ENCODE peak calls at places on chromosome 17, in nine cellular contexts. C, J, Z, N, U, O, Q, E and W are unnamed samples.

GRCh38 chr17:65401581-65401980 is 159.9 kb downstream of the AXIN2 start:
- DNase-seq in E (no peak), J (no peak), N (no peak), C (no peak), Z (no peak), O (no peak), U (no peak), Q (peak), W (no peak)

GRCh38 chr17:7348478-7349242 is 3.3 kb upstream of the KCTD11 start:
- DNase-seq in J (no peak), N (no peak), E (no peak), O (no peak), C (no peak), Z (no peak), Q (no peak), U (no peak), W (no peak)

GRCh38 chr17:20315821-20316220 is 151.5 kb downstream of the LGALS9B start:
- DNase-seq in E (no peak), N (no peak), Q (no peak), C (no peak), O (no peak), Z (no peak), U (no peak), J (no peak), W (no peak)

GRCh38 chr17:12667299-12667958 is 1.7 kb downstream of the MYOCD start:
- DNase-seq in J (peak), C (no peak), Z (peak), E (peak), O (no peak), Q (peak), N (no peak), U (no peak), W (peak)

GRCh38 chr17:18377437-18378204 is at the start of gene EVPLL:
- DNase-seq in J (no peak), E (no peak), Q (peak), O (no peak), Z (no peak), U (no peak), C (no peak), N (no peak), W (no peak)

GRCh38 chr17:56770427-56770826 is 63.3 kb downstream of the C17orf67 start:
- DNase-seq in N (no peak), E (no peak), Z (no peak), Q (no peak), O (no peak), J (no peak), C (no peak), U (no peak), W (no peak)

GRCh38 chr17:29619251-29619650 is 3.5 kb downstream of the CORO6 start:
- DNase-seq in U (no peak), E (peak), N (no peak), Z (no peak), O (peak), J (peak), C (no peak), Q (peak), W (no peak)

GRCh38 chr17:42408076-42408475 is 15.0 kb downstream of the CAVIN1 start:
- DNase-seq in U (no peak), O (no peak), J (no peak), C (peak), Z (no peak), Q (no peak), E (no peak), N (no peak), W (no peak)

GRCh38 chr17:4449736-4450135 is 16.0 kb downstream of the SPNS3 start:
- DNase-seq in N (no peak), U (no peak), Q (peak), E (no peak), Z (peak), C (no peak), J (no peak), O (no peak), W (no peak)

GRCh38 chr17:66925811-66926500 is 38.6 kb upstream of the CACNG4 start:
- DNase-seq in Z (no peak), C (no peak), Q (no peak), N (no peak), O (no peak), J (peak), E (no peak), U (no peak), W (no peak)

GRCh38 chr17:43616865-43617264 is 44.9 kb downstream of the MEOX1 start:
- DNase-seq in O (no peak), N (no peak), U (no peak), Q (no peak), C (no peak), Z (no peak), E (no peak), J (no peak), W (no peak)

GRCh38 chr17:47238321-47239010 is 15.2 kb upstream of the ITGB3 start:
- DNase-seq in O (no peak), E (no peak), N (no peak), Z (no peak), U (no peak), C (no peak), J (no peak), Q (no peak), W (no peak)

GRCh38 chr17:51341457-51341856 is 81.1 kb downstream of the UTP18 start:
- DNase-seq in E (no peak), Q (no peak), Z (no peak), N (no peak), J (no peak), C (no peak), U (no peak), O (no peak), W (no peak)

GRCh38 chr17:1647802-1648581 is 1.7 kb downstream of the RILP start:
- DNase-seq in J (no peak), E (no peak), Q (no peak), Z (no peak), O (peak), C (no peak), N (no peak), U (no peak), W (no peak)

GRCh38 chr17:73316919-73317505 is 5.2 kb upstream of the CDC42EP4 start:
- DNase-seq in E (peak), N (no peak), J (no peak), U (no peak), O (peak), Q (no peak), C (no peak), Z (no peak), W (no peak)

GRCh38 chr17:1714488-1714979 is 4.4 kb upstream of the TLCD2 start:
- DNase-seq in Q (peak), C (peak), N (peak), Z (peak), E (no peak), J (peak), U (no peak), O (peak), W (peak)

GRCh38 chr17:8892338-8892690 is 24.8 kb upstream of the PIK3R6 start:
- DNase-seq in O (no peak), E (no peak), C (no peak), U (no peak), N (no peak), Q (peak), J (no peak), Z (no peak), W (no peak)

GRCh38 chr17:29574732-29575510 is 6.4 kb downstream of the TP53I13 start:
- DNase-seq in N (no peak), C (no peak), U (no peak), Q (no peak), O (no peak), J (no peak), Z (no peak), E (no peak), W (no peak)

GRCh38 chr17:13405807-13406206 is 195.9 kb downstream of the HS3ST3A1 start:
- DNase-seq in E (no peak), Q (no peak), N (no peak), Z (no peak), U (no peak), C (no peak), J (no peak), O (no peak), W (no peak)

GRCh38 chr17:3903051-3903825 is 10.4 kb upstream of the CAMKK1 start:
- DNase-seq in Z (no peak), C (no peak), E (no peak), O (no peak), J (no peak), Q (no peak), N (no peak), U (no peak), W (no peak)

GRCh38 chr17:78597923-78598545 is 20.8 kb upstream of the DNAH17 start:
- DNase-seq in J (no peak), U (no peak), O (no peak), N (no peak), E (no peak), Z (no peak), Q (peak), C (no peak), W (no peak)

GRCh38 chr17:4679652-4680051 is 24.3 kb downstream of the PELP1 start:
- DNase-seq in U (no peak), C (no peak), E (peak), Z (peak), Q (peak), J (no peak), O (no peak), N (no peak), W (peak)

GRCh38 chr17:47239663-47240374 is 13.8 kb upstream of the ITGB3 start:
- DNase-seq in Z (peak), N (peak), U (no peak), O (no peak), E (peak), J (no peak), C (peak), Q (peak), W (peak)

GRCh38 chr17:6388416-6388815 is 46.5 kb downstream of the AIPL1 start:
- DNase-seq in O (no peak), N (peak), Z (no peak), U (no peak), Q (no peak), J (no peak), C (no peak), E (no peak), W (no peak)

GRCh38 chr17:35099929-35100328 is 19.7 kb downstream of the RAD51D start:
- DNase-seq in N (no peak), O (no peak), Z (no peak), C (no peak), E (no peak), U (no peak), J (no peak), Q (no peak), W (no peak)

GRCh38 chr17:63537991-63538692 is 12.1 kb upstream of the DCAF7 start:
- DNase-seq in C (no peak), Q (no peak), E (no peak), O (no peak), J (no peak), Z (no peak), N (no peak), U (no peak), W (no peak)

GRCh38 chr17:76822184-76822778 is 45.9 kb upstream of the MGAT5B start:
- DNase-seq in U (no peak), C (no peak), N (no peak), J (no peak), Z (no peak), O (no peak), Q (no peak), E (peak), W (no peak)

GRCh38 chr17:70158581-70158980 is 10.8 kb upstream of the KCNJ2 start:
- DNase-seq in N (no peak), E (no peak), Z (no peak), C (no peak), J (no peak), Q (no peak), O (no peak), U (no peak), W (no peak)

GRCh38 chr17:27596106-27596505 is 34.9 kb upstream of the LGALS9 start:
- DNase-seq in Q (no peak), N (no peak), U (no peak), C (no peak), J (no peak), E (no peak), O (no peak), Z (no peak), W (no peak)